ENCODE peak calls at places on chromosomes 4 and X, in seven cellular contexts. I is HepG2, B is heart left ventricle, T is activated T-cell treated with anti-CD3 and anti-CD28 coated beads for 24 hours, Y is cardiac muscle cell, X is NCI-H345, K is astrocyte of the spinal cord. D is an unnamed sample.

GRCh38 chr4:110292994-110293744 is 94.8 kb upstream of the ELOVL6 start:
- DNase-seq in B (no peak), X (no peak), I (no peak), Y (no peak), T (no peak), K (no peak), D (no peak)

GRCh38 chr4:7155611-7156071 is 36.7 kb upstream of the SORCS2 start:
- DNase-seq in X (no peak), K (no peak), I (no peak), B (peak), T (no peak), Y (no peak), D (no peak)

GRCh38 chr4:152784490-152785195 is 4.9 kb downstream of the ARFIP1 start:
- DNase-seq in B (peak), Y (no peak), K (peak), X (no peak), T (no peak), I (peak), D (peak)

GRCh38 chrX:108590496-108590895 is 145.9 kb downstream of the IRS4 start:
- DNase-seq in I (no peak), K (peak), X (no peak), T (no peak), B (no peak), Y (no peak), D (no peak)

GRCh38 chr4:3321295-3321889 is 28.6 kb downstream of the RGS12 start:
- DNase-seq in Y (no peak), X (no peak), B (peak), T (no peak), I (no peak), K (no peak), D (no peak)

GRCh38 chr4:184099541-184099966 is 118.1 kb downstream of the ENPP6 start:
- DNase-seq in K (no peak), B (no peak), Y (no peak), I (no peak), T (no peak), X (no peak), D (no peak)

GRCh38 chr4:178937130-178937529 is 1494.9 kb upstream of the AGA start:
- DNase-seq in K (peak), Y (no peak), B (no peak), T (no peak), I (no peak), X (no peak), D (no peak)

GRCh38 chr4:121827851-121828250 is 4.2 kb upstream of the CCNA2 start:
- DNase-seq in T (no peak), K (peak), I (no peak), X (no peak), Y (no peak), B (no peak), D (no peak)

GRCh38 chrX:78315745-78316144 is 11.7 kb downstream of the CYSLTR1 start:
- DNase-seq in X (no peak), I (no peak), Y (no peak), T (no peak), B (no peak), K (no peak), D (no peak)

GRCh38 chr4:75497133-75497532 is 17.1 kb downstream of the RCHY1 start:
- DNase-seq in T (no peak), Y (no peak), X (no peak), K (peak), B (no peak), I (no peak), D (no peak)

GRCh38 chrX:40866878-40867277 is 131.5 kb upstream of the MED14 start:
- DNase-seq in I (no peak), X (no peak), Y (no peak), K (peak), B (peak), T (no peak), D (no peak)

GRCh38 chr4:3655485-3656429 is 110.4 kb upstream of the ADRA2C start:
- DNase-seq in B (no peak), K (no peak), T (no peak), I (no peak), X (peak), Y (no peak), D (no peak)

GRCh38 chr4:18014269-18014668 is 7.3 kb downstream of the LCORL start:
- DNase-seq in B (no peak), I (no peak), T (no peak), Y (no peak), X (no peak), K (no peak), D (no peak)

GRCh38 chr4:164442167-164442566 is 311.8 kb upstream of the SMIM31 start:
- DNase-seq in B (no peak), T (no peak), K (peak), Y (no peak), I (no peak), X (no peak), D (no peak)

GRCh38 chr4:180637616-180638015 is 1605.6 kb upstream of the TENM3 start:
- DNase-seq in B (no peak), Y (no peak), T (no peak), K (no peak), I (no peak), X (no peak), D (no peak)

GRCh38 chrX:134603806-134604700 is 54.2 kb downstream of the PLAC1 start:
- DNase-seq in X (no peak), I (no peak), K (peak), B (no peak), Y (no peak), T (no peak), D (peak)

GRCh38 chrX:24148118-24148517 is 1.4 kb upstream of the ZFX start:
- DNase-seq in I (no peak), T (no peak), K (peak), B (no peak), Y (no peak), X (no peak), D (no peak)

GRCh38 chr4:7369511-7369910 is 65.2 kb downstream of the PSAPL1 start:
- DNase-seq in I (no peak), K (no peak), X (no peak), Y (no peak), B (no peak), T (no peak), D (no peak)

GRCh38 chr4:56575820-56576429 is 70.3 kb downstream of the ARL9 start:
- DNase-seq in I (peak), T (no peak), K (peak), B (no peak), Y (peak), X (no peak), D (no peak)

GRCh38 chr4:7769308-7769841 is 170.3 kb downstream of the AFAP1 start:
- DNase-seq in X (no peak), T (no peak), Y (no peak), I (no peak), B (no peak), K (no peak), D (no peak)

D was measured in SK-N-DZ.